ENCODE peak calls at places on chromosomes 1 and 21, in eight cellular contexts. One of them, this sample, is unnamed.

GRCh38 chr1:27959792-27960603 is at the start of gene XKR8:
- DNase-seq in adrenal gland: peak; percentile 73
- DNase-seq in CD8-positive, alpha-beta T cell: peak; percentile 79
- DNase-seq in ovary: peak; percentile 76
- DNase-seq in mammary epithelial cell: peak; percentile 81
- DNase-seq in cardiac muscle cell: peak; percentile 87
- DNase-seq in PC-3: peak; percentile 79
- DNase-seq in pancreas: peak; percentile 94
- DNase-seq in this sample: peak; percentile 80

GRCh38 chr1:156802421-156802820 is 14.2 kb downstream of the SH2D2A start:
- DNase-seq in adrenal gland: no peak
- DNase-seq in CD8-positive, alpha-beta T cell: no peak
- DNase-seq in ovary: no peak
- DNase-seq in mammary epithelial cell: no peak
- DNase-seq in cardiac muscle cell: no peak
- DNase-seq in PC-3: no peak
- DNase-seq in pancreas: no peak
- DNase-seq in this sample: no peak

GRCh38 chr1:168763031-168763430 is 34.0 kb upstream of the DPT start:
- DNase-seq in adrenal gland: no peak
- DNase-seq in CD8-positive, alpha-beta T cell: no peak
- DNase-seq in ovary: no peak
- DNase-seq in mammary epithelial cell: peak; percentile 84
- DNase-seq in cardiac muscle cell: no peak
- DNase-seq in PC-3: no peak
- DNase-seq in pancreas: no peak
- DNase-seq in this sample: no peak

GRCh38 chr1:205458777-205459566 is 3.1 kb upstream of the BLACAT1 start:
- DNase-seq in adrenal gland: peak; percentile 47
- DNase-seq in CD8-positive, alpha-beta T cell: no peak
- DNase-seq in ovary: no peak
- DNase-seq in mammary epithelial cell: peak; percentile 68
- DNase-seq in cardiac muscle cell: peak; percentile 80
- DNase-seq in PC-3: peak; percentile 75
- DNase-seq in pancreas: no peak
- DNase-seq in this sample: no peak

GRCh38 chr1:52751589-52752306 is 25.5 kb downstream of the ZYG11B start:
- DNase-seq in adrenal gland: peak; percentile 59
- DNase-seq in CD8-positive, alpha-beta T cell: no peak
- DNase-seq in ovary: peak; percentile 57
- DNase-seq in mammary epithelial cell: no peak
- DNase-seq in cardiac muscle cell: peak; percentile 87
- DNase-seq in PC-3: no peak
- DNase-seq in pancreas: no peak
- DNase-seq in this sample: no peak

GRCh38 chr21:42956824-42957632 is 17.3 kb upstream of the PKNOX1 start:
- DNase-seq in adrenal gland: no peak
- DNase-seq in CD8-positive, alpha-beta T cell: no peak
- DNase-seq in ovary: no peak
- DNase-seq in mammary epithelial cell: no peak
- DNase-seq in cardiac muscle cell: no peak
- DNase-seq in PC-3: no peak
- DNase-seq in pancreas: no peak
- DNase-seq in this sample: no peak

GRCh38 chr1:53588053-53588779 is 129.0 kb downstream of the DMRTB1 start:
- DNase-seq in adrenal gland: peak; percentile 6
- DNase-seq in CD8-positive, alpha-beta T cell: no peak
- DNase-seq in ovary: no peak
- DNase-seq in mammary epithelial cell: no peak
- DNase-seq in cardiac muscle cell: no peak
- DNase-seq in PC-3: no peak
- DNase-seq in pancreas: no peak
- DNase-seq in this sample: no peak

GRCh38 chr1:62304975-62305374 is 14.3 kb downstream of the KANK4 start:
- DNase-seq in adrenal gland: no peak
- DNase-seq in CD8-positive, alpha-beta T cell: no peak
- DNase-seq in ovary: no peak
- DNase-seq in mammary epithelial cell: no peak
- DNase-seq in cardiac muscle cell: no peak
- DNase-seq in PC-3: no peak
- DNase-seq in pancreas: no peak
- DNase-seq in this sample: no peak

GRCh38 chr1:222996307-222996983 is 146.6 kb downstream of the TLR5 start:
- DNase-seq in adrenal gland: no peak
- DNase-seq in CD8-positive, alpha-beta T cell: no peak
- DNase-seq in ovary: no peak
- DNase-seq in mammary epithelial cell: no peak
- DNase-seq in cardiac muscle cell: peak; percentile 47
- DNase-seq in PC-3: no peak
- DNase-seq in pancreas: no peak
- DNase-seq in this sample: no peak

GRCh38 chr21:26888256-26888655 is 43.0 kb upstream of the ADAMTS1 start:
- DNase-seq in adrenal gland: no peak
- DNase-seq in CD8-positive, alpha-beta T cell: no peak
- DNase-seq in ovary: no peak
- DNase-seq in mammary epithelial cell: no peak
- DNase-seq in cardiac muscle cell: no peak
- DNase-seq in PC-3: no peak
- DNase-seq in pancreas: no peak
- DNase-seq in this sample: no peak

GRCh38 chr1:225882699-225883615 is 777 bp upstream of the TMEM63A start:
- DNase-seq in adrenal gland: peak; percentile 62
- DNase-seq in CD8-positive, alpha-beta T cell: peak; percentile 31
- DNase-seq in ovary: peak; percentile 60
- DNase-seq in mammary epithelial cell: peak; percentile 37
- DNase-seq in cardiac muscle cell: peak; percentile 61
- DNase-seq in PC-3: peak; percentile 59
- DNase-seq in pancreas: peak; percentile 86
- DNase-seq in this sample: peak; percentile 58

GRCh38 chr1:155126494-155127104 is 1.1 kb upstream of the EFNA1 start:
- DNase-seq in adrenal gland: no peak
- DNase-seq in CD8-positive, alpha-beta T cell: peak; percentile 15
- DNase-seq in ovary: no peak
- DNase-seq in mammary epithelial cell: no peak
- DNase-seq in cardiac muscle cell: peak; percentile 54
- DNase-seq in PC-3: no peak
- DNase-seq in pancreas: peak; percentile 77
- DNase-seq in this sample: peak; percentile 90

GRCh38 chr1:235902638-235903542 is 36.2 kb upstream of the LYST start:
- DNase-seq in adrenal gland: peak; percentile 66
- DNase-seq in CD8-positive, alpha-beta T cell: no peak
- DNase-seq in ovary: peak; percentile 33
- DNase-seq in mammary epithelial cell: peak; percentile 93
- DNase-seq in cardiac muscle cell: peak; percentile 80
- DNase-seq in PC-3: peak; percentile 90
- DNase-seq in pancreas: no peak
- DNase-seq in this sample: peak; percentile 83

GRCh38 chr21:37658121-37658993 is 257.9 kb downstream of the KCNJ6 start:
- DNase-seq in adrenal gland: no peak
- DNase-seq in CD8-positive, alpha-beta T cell: no peak
- DNase-seq in ovary: no peak
- DNase-seq in mammary epithelial cell: no peak
- DNase-seq in cardiac muscle cell: no peak
- DNase-seq in PC-3: no peak
- DNase-seq in pancreas: no peak
- DNase-seq in this sample: no peak

GRCh38 chr1:54327386-54328116 is 78.6 kb downstream of the SSBP3 start:
- DNase-seq in adrenal gland: no peak
- DNase-seq in CD8-positive, alpha-beta T cell: no peak
- DNase-seq in ovary: no peak
- DNase-seq in mammary epithelial cell: no peak
- DNase-seq in cardiac muscle cell: no peak
- DNase-seq in PC-3: no peak
- DNase-seq in pancreas: no peak
- DNase-seq in this sample: no peak

GRCh38 chr1:78003070-78003751 is 1.5 kb upstream of the DNAJB4 start:
- DNase-seq in adrenal gland: no peak
- DNase-seq in CD8-positive, alpha-beta T cell: no peak
- DNase-seq in ovary: no peak
- DNase-seq in mammary epithelial cell: no peak
- DNase-seq in cardiac muscle cell: peak; percentile 30
- DNase-seq in PC-3: peak; percentile 29
- DNase-seq in pancreas: no peak
- DNase-seq in this sample: no peak

GRCh38 chr1:229342902-229343587 is at the start of gene CCSAP:
- DNase-seq in adrenal gland: peak; percentile 28
- DNase-seq in CD8-positive, alpha-beta T cell: peak; percentile 47
- DNase-seq in ovary: peak; percentile 47
- DNase-seq in mammary epithelial cell: peak; percentile 32
- DNase-seq in cardiac muscle cell: peak; percentile 46
- DNase-seq in PC-3: peak; percentile 49
- DNase-seq in pancreas: peak; percentile 81
- DNase-seq in this sample: no peak

GRCh38 chr1:150960646-150961045 is 14.0 kb downstream of the CERS2 start:
- DNase-seq in adrenal gland: no peak
- DNase-seq in CD8-positive, alpha-beta T cell: no peak
- DNase-seq in ovary: no peak
- DNase-seq in mammary epithelial cell: no peak
- DNase-seq in cardiac muscle cell: no peak
- DNase-seq in PC-3: no peak
- DNase-seq in pancreas: no peak
- DNase-seq in this sample: no peak

GRCh38 chr1:107538502-107538901 is 397.7 kb downstream of the NTNG1 start:
- DNase-seq in adrenal gland: no peak
- DNase-seq in CD8-positive, alpha-beta T cell: no peak
- DNase-seq in ovary: no peak
- DNase-seq in mammary epithelial cell: no peak
- DNase-seq in cardiac muscle cell: no peak
- DNase-seq in PC-3: no peak
- DNase-seq in pancreas: no peak
- DNase-seq in this sample: no peak

GRCh38 chr1:30183895-30184294 is 539.5 kb downstream of the MATN1 start:
- DNase-seq in adrenal gland: no peak
- DNase-seq in CD8-positive, alpha-beta T cell: no peak
- DNase-seq in ovary: no peak
- DNase-seq in mammary epithelial cell: no peak
- DNase-seq in cardiac muscle cell: no peak
- DNase-seq in PC-3: no peak
- DNase-seq in pancreas: no peak
- DNase-seq in this sample: no peak

GRCh38 chr1:242784807-242785206 is 260.3 kb upstream of the PLD5 start:
- DNase-seq in adrenal gland: no peak
- DNase-seq in CD8-positive, alpha-beta T cell: no peak
- DNase-seq in ovary: no peak
- DNase-seq in mammary epithelial cell: no peak
- DNase-seq in cardiac muscle cell: no peak
- DNase-seq in PC-3: no peak
- DNase-seq in pancreas: no peak
- DNase-seq in this sample: no peak

GRCh38 chr1:155125946-155126493 is 1.7 kb upstream of the EFNA1 start:
- DNase-seq in adrenal gland: peak; percentile 61
- DNase-seq in CD8-positive, alpha-beta T cell: no peak
- DNase-seq in ovary: peak; percentile 76
- DNase-seq in mammary epithelial cell: no peak
- DNase-seq in cardiac muscle cell: peak; percentile 76
- DNase-seq in PC-3: peak; percentile 10
- DNase-seq in pancreas: peak; percentile 83
- DNase-seq in this sample: peak; percentile 68

DNA sequence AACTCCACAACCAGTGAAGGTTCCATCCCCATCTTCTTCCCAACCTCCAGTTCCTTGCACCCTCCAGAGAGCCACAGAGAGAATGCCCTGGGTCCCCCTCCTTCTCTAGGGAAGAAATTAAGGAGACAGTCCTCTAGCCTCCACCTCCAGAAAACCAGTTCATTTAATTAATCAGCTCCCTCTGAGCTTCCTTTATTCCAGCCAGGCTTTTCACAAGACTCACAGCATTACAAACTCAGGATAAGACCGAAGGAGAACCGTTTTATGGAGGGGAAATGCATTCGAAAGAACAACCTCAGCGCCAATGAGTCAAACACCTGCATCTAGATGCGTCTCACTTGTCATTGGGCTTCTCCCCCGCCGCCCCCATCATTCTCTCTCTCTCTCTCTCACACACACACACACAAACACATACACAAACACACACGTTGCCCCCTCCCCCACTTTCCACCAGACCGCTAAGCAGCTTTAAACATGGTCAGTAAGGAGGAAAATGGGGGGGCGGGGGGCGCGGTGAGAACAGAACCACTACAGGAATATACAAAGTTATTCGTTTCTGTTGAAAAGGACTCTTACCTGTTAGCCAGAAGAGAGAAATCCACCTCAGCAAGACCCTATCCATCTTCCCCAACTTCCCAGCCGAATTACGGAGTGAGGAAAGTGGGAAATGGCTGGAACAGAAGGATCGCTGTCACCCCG is 544 bp downstream of the ILDR2 start:
- DNase-seq in adrenal gland: no peak
- DNase-seq in CD8-positive, alpha-beta T cell: no peak
- DNase-seq in ovary: no peak
- DNase-seq in mammary epithelial cell: no peak
- DNase-seq in cardiac muscle cell: no peak
- DNase-seq in PC-3: no peak
- DNase-seq in pancreas: no peak
- DNase-seq in this sample: no peak
- H3K27me3 ChIP-seq in adrenal gland: peaks cover 24% of the 10 kb centered on the region
- H3K27me3 ChIP-seq in CD8-positive, alpha-beta T cell: no peaks in the 10 kb centered on the region
- H3K27me3 ChIP-seq in ovary: no peaks in the 10 kb centered on the region
- H3K27me3 ChIP-seq in mammary epithelial cell: peaks cover 34% of the 10 kb centered on the region
- H3K27me3 ChIP-seq in cardiac muscle cell: peaks cover 54% of the 10 kb centered on the region
- H3K27me3 ChIP-seq in PC-3: peaks cover 95% of the 10 kb centered on the region
- H3K27me3 ChIP-seq in pancreas: peaks cover 23% of the 10 kb centered on the region
- H3K27me3 ChIP-seq in this sample: no peaks in the 10 kb centered on the region

GRCh38 chr1:3164671-3165070 is 95.7 kb downstream of the PRDM16 start:
- DNase-seq in adrenal gland: no peak
- DNase-seq in CD8-positive, alpha-beta T cell: no peak
- DNase-seq in ovary: no peak
- DNase-seq in mammary epithelial cell: no peak
- DNase-seq in cardiac muscle cell: no peak
- DNase-seq in PC-3: no peak
- DNase-seq in pancreas: no peak
- DNase-seq in this sample: no peak
- TF ChIP-seq CTCF in adrenal gland: no peak
- TF ChIP-seq CTCF in CD8-positive, alpha-beta T cell: no peak
- TF ChIP-seq CTCF in ovary: no peak
- TF ChIP-seq CTCF in mammary epithelial cell: no peak
- TF ChIP-seq CTCF in cardiac muscle cell: no peak
- TF ChIP-seq CTCF in PC-3: no peak
- TF ChIP-seq CTCF in pancreas: no peak
- TF ChIP-seq CTCF in this sample: no peak

GRCh38 chr1:25559031-25559430 is 15.6 kb downstream of the LDLRAP1 start:
- DNase-seq in adrenal gland: no peak
- DNase-seq in CD8-positive, alpha-beta T cell: no peak
- DNase-seq in ovary: no peak
- DNase-seq in mammary epithelial cell: no peak
- DNase-seq in cardiac muscle cell: no peak
- DNase-seq in PC-3: no peak
- DNase-seq in pancreas: no peak
- DNase-seq in this sample: no peak
- H3K4me1 ChIP-seq in adrenal gland: no peaks in the 10 kb centered on the region
- H3K4me1 ChIP-seq in CD8-positive, alpha-beta T cell: peaks cover 84% of the 10 kb centered on the region
- H3K4me1 ChIP-seq in ovary: peaks cover 5% of the 10 kb centered on the region
- H3K4me1 ChIP-seq in mammary epithelial cell: peaks cover 47% of the 10 kb centered on the region
- H3K4me1 ChIP-seq in cardiac muscle cell: no peaks in the 10 kb centered on the region
- H3K4me1 ChIP-seq in PC-3: peaks cover 11% of the 10 kb centered on the region
- H3K4me1 ChIP-seq in pancreas: no peaks in the 10 kb centered on the region
- H3K4me1 ChIP-seq in this sample: peaks cover 38% of the 10 kb centered on the region

DNA sequence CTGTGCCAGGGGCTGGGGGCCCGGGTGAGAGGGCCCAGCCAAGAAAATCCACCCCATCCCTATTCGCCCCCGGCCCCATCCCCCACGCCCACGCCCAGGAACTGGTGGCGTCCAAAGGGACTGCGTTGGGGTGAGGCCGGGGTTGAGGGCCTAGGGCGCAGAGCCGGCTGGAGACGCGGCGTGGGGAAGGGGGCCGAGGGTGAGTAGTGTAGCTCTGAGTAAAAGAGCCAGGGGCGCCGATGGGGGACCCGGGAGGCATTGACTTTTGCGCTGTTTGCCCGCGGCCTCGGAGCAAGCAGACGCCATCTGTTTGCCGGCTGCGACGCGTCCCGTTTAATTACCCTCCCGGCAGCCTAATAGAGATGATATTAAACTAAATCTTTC is 3.5 kb upstream of the DMRTA2 start:
- DNase-seq in adrenal gland: no peak
- DNase-seq in CD8-positive, alpha-beta T cell: no peak
- DNase-seq in ovary: no peak
- DNase-seq in mammary epithelial cell: no peak
- DNase-seq in cardiac muscle cell: no peak
- DNase-seq in PC-3: no peak
- DNase-seq in pancreas: no peak
- DNase-seq in this sample: no peak
- H3K27me3 ChIP-seq in adrenal gland: peaks cover 97% of the 10 kb centered on the region
- H3K27me3 ChIP-seq in CD8-positive, alpha-beta T cell: peaks cover 37% of the 10 kb centered on the region
- H3K27me3 ChIP-seq in ovary: peaks cover 22% of the 10 kb centered on the region
- H3K27me3 ChIP-seq in mammary epithelial cell: peaks cover 80% of the 10 kb centered on the region
- H3K27me3 ChIP-seq in cardiac muscle cell: peaks cover 100% of the 10 kb centered on the region
- H3K27me3 ChIP-seq in PC-3: no peaks in the 10 kb centered on the region
- H3K27me3 ChIP-seq in pancreas: peaks cover 87% of the 10 kb centered on the region
- H3K27me3 ChIP-seq in this sample: peaks cover 6% of the 10 kb centered on the region

This sample was measured in lung.